ENCODE peak calls at places on chromosomes 12 and 14, in four cellular contexts. One of them, this sample, is unnamed.

GRCh38 chr12:77932216-77932615 is 101.5 kb downstream of the NAV3 start:
- DNase-seq in NAMALWA: peak; percentile 40
- DNase-seq in activated T-cell treated with anti-CD3 and anti-CD28 coated beads for 1 hour: no peak
- DNase-seq in head of caudate nucleus: no peak
- DNase-seq in this sample: no peak

GRCh38 chr14:88551094-88551870 is 3.5 kb downstream of the PTPN21 start:
- DNase-seq in NAMALWA: no peak
- DNase-seq in head of caudate nucleus: peak; percentile 81
- DNase-seq in activated T-cell treated with anti-CD3 and anti-CD28 coated beads for 1 hour: peak; percentile 26
- DNase-seq in this sample: peak; percentile 87

GRCh38 chr12:106240821-106241220 is 7.0 kb downstream of the CKAP4 start:
- DNase-seq in activated T-cell treated with anti-CD3 and anti-CD28 coated beads for 1 hour: no peak
- DNase-seq in NAMALWA: no peak
- DNase-seq in head of caudate nucleus: no peak
- DNase-seq in this sample: no peak

GRCh38 chr12:46101121-46101869 is 110.9 kb upstream of the SCAF11 start:
- DNase-seq in activated T-cell treated with anti-CD3 and anti-CD28 coated beads for 1 hour: no peak
- DNase-seq in head of caudate nucleus: no peak
- DNase-seq in NAMALWA: no peak
- DNase-seq in this sample: no peak

GRCh38 chr12:65335021-65335714 is 56.7 kb downstream of the MSRB3 start:
- DNase-seq in activated T-cell treated with anti-CD3 and anti-CD28 coated beads for 1 hour: no peak
- DNase-seq in NAMALWA: no peak
- DNase-seq in head of caudate nucleus: no peak
- DNase-seq in this sample: no peak

GRCh38 chr12:101607894-101608293 is 13.1 kb downstream of the MYBPC1 start:
- DNase-seq in NAMALWA: no peak
- DNase-seq in activated T-cell treated with anti-CD3 and anti-CD28 coated beads for 1 hour: no peak
- DNase-seq in head of caudate nucleus: no peak
- DNase-seq in this sample: no peak

GRCh38 chr12:25933001-25933400 is 25.5 kb upstream of the RASSF8 start:
- DNase-seq in NAMALWA: no peak
- DNase-seq in head of caudate nucleus: no peak
- DNase-seq in activated T-cell treated with anti-CD3 and anti-CD28 coated beads for 1 hour: no peak
- DNase-seq in this sample: no peak

GRCh38 chr12:107344035-107344808 is 250.9 kb upstream of the CRY1 start:
- DNase-seq in head of caudate nucleus: no peak
- DNase-seq in activated T-cell treated with anti-CD3 and anti-CD28 coated beads for 1 hour: no peak
- DNase-seq in NAMALWA: no peak
- DNase-seq in this sample: no peak

GRCh38 chr12:6302621-6303020 is 7.9 kb upstream of the PLEKHG6 start:
- DNase-seq in head of caudate nucleus: no peak
- DNase-seq in activated T-cell treated with anti-CD3 and anti-CD28 coated beads for 1 hour: no peak
- DNase-seq in NAMALWA: no peak
- DNase-seq in this sample: no peak

This sample was measured in putamen.